ENCODE peak calls at places on chromosome 13, in eight cellular contexts. V, T, W, O, S, J, H and Z are unnamed samples. For H3K4me1, the result is how much of the 10 kb centered on the place peaks cover.

GRCh38 chr13:94706101-94706853 is 6.1 kb downstream of the SOX21 start:
- DNase-seq in V (no peak), T (no peak), W (peak), O (no peak), S (no peak), J (no peak), H (no peak), Z (no peak)

GRCh38 chr13:29441301-29441700 is 154.2 kb downstream of the SLC7A1 start:
- DNase-seq in V (no peak), T (no peak), W (no peak), O (no peak), S (no peak), J (no peak), H (no peak), Z (no peak)

GRCh38 chr13:82688400-82688999 is 1193.8 kb downstream of the SLITRK1 start:
- DNase-seq in V (no peak), T (peak), W (no peak), O (no peak), S (peak), J (peak), H (no peak), Z (no peak)

GRCh38 chr13:27794075-27794691 is 1.9 kb downstream of the GSX1 start:
- DNase-seq in V (no peak), T (no peak), W (no peak), O (no peak), S (no peak), J (no peak), H (no peak), Z (no peak)

GRCh38 chr13:89205856-89206255 is 1534.7 kb downstream of the SLITRK5 start:
- DNase-seq in V (no peak), T (no peak), W (no peak), O (no peak), S (no peak), J (no peak), H (no peak), Z (no peak)

GRCh38 chr13:36217456-36217855 is 3.1 kb upstream of the SOHLH2 start:
- DNase-seq in V (no peak), T (peak), W (no peak), O (no peak), S (no peak), J (no peak), H (no peak), Z (no peak)

GRCh38 chr13:27851481-27851880 is 59.2 kb downstream of the GSX1 start:
- DNase-seq in V (no peak), T (no peak), W (no peak), O (no peak), S (no peak), J (no peak), H (no peak), Z (no peak)

GRCh38 chr13:28657784-28658538 is 969 bp upstream of the POMP start:
- DNase-seq in V (no peak), T (peak), W (no peak), O (no peak), S (no peak), J (peak), H (no peak), Z (no peak)

GRCh38 chr13:31322025-31322424 is 122.2 kb downstream of the B3GLCT start:
- DNase-seq in V (no peak), T (no peak), W (no peak), O (no peak), S (no peak), J (peak), H (no peak), Z (no peak)

GRCh38 chr13:113743366-113744195 is 15.4 kb upstream of the TMEM255B start:
- DNase-seq in V (no peak), T (no peak), W (no peak), O (no peak), S (no peak), J (no peak), H (no peak), Z (no peak)

GRCh38 chr13:66981912-66982311 is 248.2 kb downstream of the PCDH9 start:
- DNase-seq in V (no peak), T (no peak), W (no peak), O (no peak), S (no peak), J (no peak), H (no peak), Z (no peak)

GRCh38 chr13:24500977-24501376 is 11.6 kb downstream of the PARP4 start:
- DNase-seq in V (no peak), T (peak), W (peak), O (no peak), S (peak), J (peak), H (no peak), Z (no peak)

GRCh38 chr13:59024434-59024833 is 1139.3 kb downstream of the DIAPH3 start:
- DNase-seq in V (no peak), T (peak), W (no peak), O (no peak), S (no peak), J (no peak), H (no peak), Z (no peak)

GRCh38 chr13:26721251-26721939 is 39.2 kb downstream of the GPR12 start:
- DNase-seq in V (no peak), T (no peak), W (peak), O (peak), S (no peak), J (no peak), H (no peak), Z (no peak)

GRCh38 chr13:78972561-78972960 is 313.6 kb upstream of the OBI1 start:
- DNase-seq in V (no peak), T (no peak), W (no peak), O (no peak), S (no peak), J (no peak), H (no peak), Z (no peak)

GRCh38 chr13:97432232-97432916 is 1.6 kb upstream of the RAP2A start:
- DNase-seq in V (no peak), T (no peak), W (no peak), O (no peak), S (no peak), J (no peak), H (no peak), Z (no peak)

GRCh38 chr13:50129923-50130685 is 114.9 kb downstream of the KCNRG start:
- DNase-seq in V (peak), T (peak), W (peak), O (peak), S (peak), J (peak), H (no peak), Z (no peak)

GRCh38 chr13:112453874-112454647 is 77.9 kb downstream of the SPACA7 start:
- DNase-seq in V (no peak), T (no peak), W (peak), O (no peak), S (no peak), J (no peak), H (peak), Z (no peak)

GRCh38 chr13:88617176-88617575 is 946.0 kb downstream of the SLITRK5 start:
- DNase-seq in V (no peak), T (no peak), W (no peak), O (no peak), S (no peak), J (no peak), H (no peak), Z (no peak)

GRCh38 chr13:38394777-38395504 is 45.3 kb downstream of the UFM1 start:
- DNase-seq in V (no peak), T (peak), W (no peak), O (no peak), S (peak), J (no peak), H (no peak), Z (no peak)

GRCh38 chr13:75135325-75135825 is 346.6 kb downstream of the TBC1D4 start:
- DNase-seq in V (no peak), T (peak), W (no peak), O (no peak), S (peak), J (peak), H (no peak), Z (no peak)

GRCh38 chr13:99658266-99658991 is 157.2 kb downstream of the TM9SF2 start:
- DNase-seq in V (peak), T (peak), W (no peak), O (peak), S (peak), J (peak), H (peak), Z (no peak)
- H3K4me3 ChIP-seq in V (peak), T (peak), W (peak), O (peak), S (no peak), J (peak), H (peak), Z (peak)

GRCh38 chr13:80336335-80336734 is 4.6 kb downstream of the SPRY2 start:
- DNase-seq in V (no peak), T (peak), W (peak), O (no peak), S (no peak), J (peak), H (no peak), Z (no peak)
- H3K4me1 ChIP-seq in V (under half), T (under half), W (under half), O (under half), S (under half), J (under half), H (under half), Z (under half)

DNA sequence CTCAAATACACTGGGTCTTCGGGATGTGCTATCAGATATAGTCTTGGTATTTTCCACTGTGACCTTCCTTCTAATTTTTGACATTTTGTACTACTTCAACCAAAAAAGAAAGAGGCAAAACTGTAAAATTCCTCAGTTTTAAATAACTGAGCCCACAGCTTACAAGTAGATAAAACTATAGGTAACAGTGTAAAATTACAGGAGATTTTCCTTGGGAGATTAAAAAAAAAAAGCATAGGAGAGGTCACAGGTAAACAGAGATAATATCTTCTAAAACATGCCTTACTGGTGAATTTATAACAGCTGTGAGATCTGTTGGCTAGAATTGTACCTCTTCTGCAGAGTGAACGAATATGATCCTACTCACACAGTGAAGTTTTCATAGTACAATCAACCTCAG is 7.1 kb downstream of the ZC3H13 start:
- DNase-seq in V (no peak), T (no peak), W (no peak), O (no peak), S (no peak), J (no peak), H (no peak), Z (no peak)
- H3K4me3 ChIP-seq in V (no peak), T (no peak), W (no peak), O (no peak), S (no peak), J (no peak), H (no peak), Z (no peak)

DNA sequence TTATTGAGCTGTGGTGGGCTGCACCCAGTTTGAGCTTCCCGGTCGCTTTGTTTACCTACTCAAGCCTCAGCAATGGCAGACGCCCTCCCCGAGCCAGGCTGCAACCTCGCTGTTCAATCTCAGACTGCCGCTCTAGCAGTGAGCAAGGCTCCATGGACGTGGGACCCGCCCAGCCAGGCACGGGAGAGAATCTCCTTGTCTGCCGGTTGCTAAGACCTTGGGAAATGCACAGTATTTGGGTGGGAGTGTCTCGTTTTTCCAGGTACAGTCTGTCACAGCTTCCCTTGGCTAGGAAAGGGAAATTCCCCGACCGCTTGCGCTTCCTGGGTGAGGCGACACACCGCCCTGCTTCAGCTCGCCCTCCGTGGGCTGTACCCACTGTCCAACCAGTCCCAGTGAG is 27.7 kb upstream of the UBAC2 start:
- DNase-seq in V (no peak), T (no peak), W (no peak), O (no peak), S (no peak), J (no peak), H (no peak), Z (no peak)
- H3K4me1 ChIP-seq in V (under half), T (under half), W (under half), O (under half), S (under half), J (under half), H (under half), Z (under half)